ENCODE peak calls at places on chromosome 16, in five cellular contexts. D, J, V, H and B are unnamed samples.

GRCh38 chr16:6165330-6165984 is 1067.9 kb upstream of the EEF2KMT start:
- DNase-seq in D (no peak), J (no peak), V (no peak), H (no peak), B (no peak)

GRCh38 chr16:11681977-11682654 is 13.9 kb downstream of the SNN start:
- DNase-seq in D (no peak), J (peak; percentile 37), V (no peak), H (no peak), B (no peak)

GRCh38 chr16:82627811-82628339 is 1.1 kb downstream of the CDH13 start:
- DNase-seq in D (no peak), J (no peak), V (no peak), H (no peak), B (peak; percentile 64)

GRCh38 chr16:77359065-77359502 is 75.8 kb downstream of the ADAMTS18 start:
- DNase-seq in D (no peak), J (no peak), V (no peak), H (no peak), B (peak; percentile 53)

GRCh38 chr16:63422633-63423032 is 1386.4 kb upstream of the CDH8 start:
- DNase-seq in D (no peak), J (no peak), V (no peak), H (no peak), B (no peak)

GRCh38 chr16:55672471-55672870 is 16.7 kb downstream of the SLC6A2 start:
- DNase-seq in D (no peak), J (no peak), V (no peak), H (peak; percentile 56), B (no peak)

GRCh38 chr16:53974484-53975115 is 270.6 kb downstream of the FTO start:
- DNase-seq in D (no peak), J (no peak), V (no peak), H (no peak), B (no peak)

GRCh38 chr16:63714876-63715275 is 1407.0 kb downstream of the CDH11 start:
- DNase-seq in D (no peak), J (no peak), V (no peak), H (no peak), B (no peak)

GRCh38 chr16:83205896-83206295 is 579.1 kb downstream of the CDH13 start:
- DNase-seq in D (no peak), J (no peak), V (no peak), H (no peak), B (no peak)

DNA sequence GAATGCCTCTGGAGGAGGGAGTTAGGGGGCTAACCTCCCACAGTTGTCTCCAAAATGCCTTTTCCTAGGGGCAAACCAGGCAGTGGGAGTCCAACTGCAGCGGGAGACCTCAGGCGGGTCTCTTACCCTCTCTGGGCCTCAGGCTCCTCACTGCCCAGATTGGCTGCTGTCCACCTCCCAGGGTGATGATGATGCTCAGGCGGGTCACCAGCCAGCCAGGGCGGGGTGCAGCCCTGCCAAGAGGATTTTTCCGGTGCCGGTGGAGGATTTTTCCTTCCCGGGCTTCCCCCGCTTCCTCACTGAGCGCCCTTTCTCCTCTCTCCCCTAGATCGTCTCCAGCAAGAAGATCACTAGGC is 22.7 kb downstream of the CPNE2 start:
- DNase-seq in D (no peak), J (no peak), V (no peak), H (no peak), B (no peak)
- H3K4me3 ChIP-seq in D (no peak overlapping the region), J (no peak overlapping the region), V (no peak overlapping the region), H (no peak overlapping the region), B (no peak overlapping the region)

GRCh38 chr16:74570412-74571301 is 36.3 kb downstream of the GLG1 start:
- DNase-seq in D (no peak), J (no peak), V (no peak), H (no peak), B (no peak)
- H3K4me1 ChIP-seq in D (peaks cover 5% of the 10 kb centered on the region), J (no peaks in the 10 kb centered on the region), V (peaks cover 56% of the 10 kb centered on the region), H (no peaks in the 10 kb centered on the region), B (no peaks in the 10 kb centered on the region)

GRCh38 chr16:48156790-48157209 is 1.0 kb upstream of the ABCC12 start:
- DNase-seq in D (peak; percentile 68), J (peak; percentile 94), V (peak; percentile 87), H (peak; percentile 93), B (peak; percentile 62)
- H3K4me3 ChIP-seq in D (no peak overlapping the region), J (peak overlapping the region; percentile 26), V (no peak overlapping the region), H (peak overlapping the region; percentile 36), B (no peak overlapping the region)

GRCh38 chr16:85271198-85271597 is 158.9 kb upstream of the CIBAR2 start:
- DNase-seq in D (no peak), J (no peak), V (no peak), H (no peak), B (no peak)
- H3K4me1 ChIP-seq in D (peaks cover 36% of the 10 kb centered on the region), J (no peaks in the 10 kb centered on the region), V (no peaks in the 10 kb centered on the region), H (peaks cover 13% of the 10 kb centered on the region), B (peaks cover 8% of the 10 kb centered on the region)

GRCh38 chr16:370980-371728 is 816 bp upstream of the MRPL28 start:
- DNase-seq in D (peak; percentile 49), J (peak; percentile 64), V (no peak), H (peak; percentile 30), B (no peak)
- H3K4me3 ChIP-seq in D (peak overlapping the region; percentile 61), J (peak overlapping the region; percentile 35), V (no peak overlapping the region), H (no peak overlapping the region), B (peak overlapping the region; percentile 21)

GRCh38 chr16:85338638-85338982 is 226.3 kb upstream of the CIBAR2 start:
- DNase-seq in D (no peak), J (no peak), V (no peak), H (no peak), B (no peak)
- H3K4me1 ChIP-seq in D (peaks cover 67% of the 10 kb centered on the region), J (no peaks in the 10 kb centered on the region), V (peaks cover 25% of the 10 kb centered on the region), H (no peaks in the 10 kb centered on the region), B (peaks cover 5% of the 10 kb centered on the region)

DNA sequence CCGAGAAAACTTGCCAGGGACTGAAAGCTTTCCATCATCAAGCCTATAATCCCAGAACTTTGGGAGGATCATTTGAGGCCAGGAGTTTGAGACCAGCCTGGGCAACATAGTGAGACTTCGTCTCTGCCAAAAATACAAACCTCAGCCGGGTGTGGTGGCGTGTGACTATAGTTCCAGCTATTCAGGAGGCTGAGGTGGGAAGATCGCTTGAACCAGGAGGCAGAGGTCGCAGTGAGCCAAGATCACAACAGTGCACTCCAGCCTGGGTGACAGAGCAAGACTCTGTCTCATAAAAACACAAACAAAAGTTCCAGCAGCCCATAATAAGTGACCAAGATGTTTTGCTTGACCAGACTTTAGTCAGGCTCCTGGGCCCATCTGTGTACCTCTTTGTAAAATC is 1.9 kb downstream of the MEAK7 start:
- DNase-seq in D (no peak), J (peak; percentile 16), V (peak; percentile 1), H (no peak), B (no peak)
- H3K4me3 ChIP-seq in D (no peak overlapping the region), J (no peak overlapping the region), V (no peak overlapping the region), H (no peak overlapping the region), B (no peak overlapping the region)

GRCh38 chr16:56997931-56998330 is 8.6 kb downstream of the NLRC5 start:
- DNase-seq in D (no peak), J (no peak), V (no peak), H (no peak), B (no peak)

GRCh38 chr16:56993204-56993603 is 3.8 kb downstream of the NLRC5 start:
- DNase-seq in D (no peak), J (no peak), V (no peak), H (no peak), B (no peak)

GRCh38 chr16:56997264-56997663 is 7.9 kb downstream of the NLRC5 start:
- DNase-seq in D (no peak), J (no peak), V (no peak), H (no peak), B (no peak)

GRCh38 chr16:56995136-56995805 is 5.9 kb downstream of the NLRC5 start:
- DNase-seq in D (no peak), J (no peak), V (no peak), H (no peak), B (no peak)

GRCh38 chr16:56994311-56994710 is 5.0 kb downstream of the NLRC5 start:
- DNase-seq in D (no peak), J (no peak), V (no peak), H (no peak), B (no peak)
- H3K4me1 ChIP-seq in D (peaks cover 10% of the 10 kb centered on the region), J (peaks cover 26% of the 10 kb centered on the region), V (peaks cover 11% of the 10 kb centered on the region), H (peaks cover 12% of the 10 kb centered on the region), B (peaks cover 28% of the 10 kb centered on the region)

DNA sequence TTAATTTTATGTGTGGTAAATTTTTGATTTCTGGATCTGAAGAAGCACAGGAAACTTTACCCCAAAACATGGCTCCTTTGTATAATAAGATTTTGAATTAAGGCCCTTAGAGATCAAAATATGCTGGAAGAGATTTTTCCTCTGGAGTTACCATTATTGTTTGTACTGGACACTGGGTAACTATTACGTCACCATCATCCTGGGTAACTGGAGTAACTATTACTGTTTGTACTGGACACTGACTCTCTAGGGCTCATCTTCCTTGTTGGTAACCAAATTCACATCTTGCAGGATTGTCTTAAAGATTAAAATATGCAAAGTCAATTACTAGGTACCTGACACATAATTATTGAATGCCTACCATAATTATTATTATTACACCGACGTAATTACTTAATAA is 593.8 kb upstream of the GOT2 start:
- DNase-seq in D (no peak), J (no peak), V (no peak), H (no peak), B (no peak)
- H3K4me3 ChIP-seq in D (no peak overlapping the region), J (no peak overlapping the region), V (no peak overlapping the region), H (no peak overlapping the region), B (no peak overlapping the region)